ENCODE peak calls at places on chromosomes 13 and 19, in four cellular contexts. E is H1; A is CD4-positive, alpha-beta memory T cell; I is CD8-positive, alpha-beta T cell. Q is an unnamed sample. For H3K4me1, the result is how much of the 10 kb centered on the place peaks cover.

GRCh38 chr13:90808838-90809237 is 538.6 kb upstream of the MIR17HG start:
- DNase-seq in A (no peak), I (no peak), E (no peak), Q (no peak)

GRCh38 chr19:32676895-32677359 is 1.3 kb downstream of the RGS9BP start:
- DNase-seq in E (no peak), A (no peak), I (no peak), Q (no peak)

GRCh38 chr19:46159893-46160775 is 12.1 kb downstream of the IGFL2 start:
- DNase-seq in E (no peak), A (no peak), I (no peak), Q (no peak)

GRCh38 chr19:18153555-18154134 is 682 bp downstream of the PIK3R2 start:
- DNase-seq in E (no peak), I (no peak), A (no peak), Q (peak)

GRCh38 chr13:64958106-64958505 is 2272.0 kb downstream of the PCDH9 start:
- DNase-seq in I (no peak), A (no peak), E (no peak), Q (no peak)

GRCh38 chr13:36130542-36131214 is 504 bp downstream of the DCLK1 start:
- DNase-seq in I (no peak), A (no peak), E (no peak), Q (no peak)

GRCh38 chr19:47107201-47107952 is 6.2 kb downstream of the ZC3H4 start:
- DNase-seq in I (no peak), E (no peak), A (peak), Q (peak)

GRCh38 chr13:85498774-85499173 is 300.4 kb downstream of the SLITRK6 start:
- DNase-seq in A (no peak), I (no peak), E (no peak), Q (no peak)

GRCh38 chr19:29683009-29683408 is 17.7 kb downstream of the PLEKHF1 start:
- DNase-seq in I (no peak), E (no peak), A (no peak), Q (no peak)

GRCh38 chr19:50729894-50730293 is 6.7 kb downstream of the CLEC11A start:
- DNase-seq in E (no peak), I (no peak), A (no peak), Q (no peak)

GRCh38 chr13:48295271-48295670 is 8.3 kb upstream of the RB1 start:
- DNase-seq in A (no peak), E (no peak), I (no peak), Q (no peak)

GRCh38 chr19:7808108-7808507 is 21.9 kb upstream of the EVI5L start:
- DNase-seq in E (no peak), I (no peak), A (no peak), Q (no peak)

GRCh38 chr13:113401452-113402415 is 37.8 kb upstream of the GRTP1 start:
- DNase-seq in E (no peak), I (no peak), A (no peak), Q (no peak)

GRCh38 chr19:23343434-23344010 is 51.7 kb downstream of the ZNF91 start:
- DNase-seq in E (no peak), I (no peak), A (no peak), Q (no peak)

GRCh38 chr13:111506131-111506530 is 185.7 kb downstream of the TEX29 start:
- DNase-seq in I (no peak), A (no peak), E (no peak), Q (no peak)

GRCh38 chr19:45218426-45218825 is 26.8 kb downstream of the EXOC3L2 start:
- DNase-seq in A (no peak), I (no peak), E (no peak), Q (no peak)

GRCh38 chr13:23509781-23510543 is 60.2 kb upstream of the TNFRSF19 start:
- DNase-seq in I (no peak), A (no peak), E (no peak), Q (no peak)

GRCh38 chr13:59201836-59202235 is 961.9 kb downstream of the DIAPH3 start:
- DNase-seq in E (no peak), I (no peak), A (no peak), Q (no peak)

GRCh38 chr19:51691122-51692064 is 1.7 kb upstream of the SPACA6 start:
- DNase-seq in I (no peak), E (no peak), A (no peak), Q (no peak)

GRCh38 chr13:114268344-114269280 is 12.8 kb upstream of the UPF3A start:
- DNase-seq in I (no peak), E (no peak), A (peak), Q (no peak)

GRCh38 chr13:110306960-110307696 is at the start of the genes COL4A1 and COL4A2:
- DNase-seq in E (no peak), A (no peak), I (no peak), Q (no peak)

GRCh38 chr19:42634409-42635232 is 39.9 kb upstream of the CEACAM8 start:
- DNase-seq in A (no peak), I (no peak), E (no peak), Q (no peak)

GRCh38 chr19:55698256-55698655 is 23.2 kb downstream of the EPN1 start:
- DNase-seq in I (no peak), A (no peak), E (no peak), Q (no peak)

GRCh38 chr13:114072421-114072820 is 60.0 kb downstream of the RASA3 start:
- DNase-seq in I (no peak), E (no peak), A (no peak), Q (no peak)

GRCh38 chr13:29911781-29912478 is 61.5 kb upstream of the UBL3 start:
- DNase-seq in I (no peak), E (no peak), A (no peak), Q (no peak)

GRCh38 chr13:52345048-52345447 is 60.9 kb downstream of the THSD1 start:
- DNase-seq in I (no peak), A (no peak), E (no peak), Q (no peak)

GRCh38 chr19:45630463-45630862 is 8.7 kb downstream of the EML2 start:
- DNase-seq in A (no peak), I (no peak), E (no peak), Q (no peak)

GRCh38 chr19:13983213-13983889 is 22.8 kb downstream of the RFX1 start:
- DNase-seq in E (no peak), A (peak), I (no peak), Q (peak)

GRCh38 chr19:45526143-45526542 is 18.9 kb downstream of the VASP start:
- DNase-seq in I (no peak), E (peak), A (no peak), Q (no peak)

GRCh38 chr19:47305309-47305751 is 4.3 kb upstream of the C5AR1 start:
- DNase-seq in A (peak), I (peak), E (peak), Q (peak)

GRCh38 chr13:43469791-43470190 is 317.0 kb downstream of the ENOX1 start:
- DNase-seq in I (no peak), A (no peak), E (no peak), Q (no peak)

GRCh38 chr13:33518442-33518841 is 232.9 kb upstream of the STARD13 start:
- DNase-seq in E (no peak), I (no peak), A (no peak), Q (no peak)

GRCh38 chr19:47891923-47892666 is 6.0 kb upstream of the SULT2A1 start:
- DNase-seq in A (no peak), I (no peak), E (no peak), Q (no peak)

GRCh38 chr19:17794412-17794730 is 567 bp upstream of the B3GNT3 start:
- DNase-seq in A (no peak), E (no peak), I (no peak), Q (no peak)

GRCh38 chr19:50268046-50268445 is 61.1 kb downstream of the KCNC3 start:
- DNase-seq in E (no peak), A (no peak), I (no peak), Q (no peak)

GRCh38 chr13:99034333-99035085 is 56.6 kb upstream of the DOCK9 start:
- DNase-seq in A (no peak), I (no peak), E (no peak), Q (no peak)

GRCh38 chr19:39506944-39507714 is 7.8 kb upstream of the SELENOV start:
- DNase-seq in E (peak), A (peak), I (no peak), Q (peak)

GRCh38 chr19:39508629-39509028 is 6.3 kb upstream of the SELENOV start:
- DNase-seq in E (no peak), A (no peak), I (no peak), Q (no peak)

GRCh38 chr19:39509233-39509632 is 5.7 kb upstream of the SELENOV start:
- DNase-seq in I (no peak), E (no peak), A (no peak), Q (no peak)

GRCh38 chr19:39506598-39506943 is 7.8 kb downstream of the DLL3 start:
- DNase-seq in A (no peak), I (no peak), E (no peak), Q (no peak)

DNA sequence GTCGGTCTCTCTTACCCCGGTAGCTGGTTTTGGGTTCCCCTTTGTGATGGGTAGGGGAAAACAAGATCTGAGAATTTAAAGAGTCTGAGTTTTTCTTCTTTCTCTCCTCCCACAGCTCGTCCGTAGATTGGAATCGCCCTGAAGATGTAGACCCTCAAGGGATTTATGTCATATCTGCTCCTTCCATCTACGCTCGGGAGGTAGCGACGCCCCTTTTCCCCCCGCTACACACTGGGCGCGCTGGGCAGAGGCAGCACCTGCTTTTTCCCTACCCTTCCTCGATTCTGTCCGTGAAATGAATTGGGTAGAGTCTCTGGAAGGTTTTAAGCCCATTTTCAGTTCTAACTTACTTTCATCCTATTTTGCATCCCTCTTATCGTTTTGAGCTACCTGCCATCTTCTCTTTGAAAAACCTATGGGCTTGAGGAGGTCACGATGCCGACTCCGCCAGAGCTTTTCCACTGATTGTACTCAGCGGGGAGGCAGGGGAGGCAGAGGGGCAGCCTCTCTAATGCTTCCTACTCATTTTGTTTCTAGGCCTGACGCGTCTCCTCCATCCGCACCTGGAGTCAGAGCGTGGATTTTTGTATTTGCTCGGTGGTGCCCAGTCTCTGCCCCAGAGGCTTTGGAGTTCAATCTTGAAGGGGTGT is 7.1 kb upstream of the SELENOV start:
- DNase-seq in E (no peak), I (no peak), A (no peak), Q (no peak)
- H3K4me3 ChIP-seq in E (peak), I (peak), A (peak), Q (peak)

DNA sequence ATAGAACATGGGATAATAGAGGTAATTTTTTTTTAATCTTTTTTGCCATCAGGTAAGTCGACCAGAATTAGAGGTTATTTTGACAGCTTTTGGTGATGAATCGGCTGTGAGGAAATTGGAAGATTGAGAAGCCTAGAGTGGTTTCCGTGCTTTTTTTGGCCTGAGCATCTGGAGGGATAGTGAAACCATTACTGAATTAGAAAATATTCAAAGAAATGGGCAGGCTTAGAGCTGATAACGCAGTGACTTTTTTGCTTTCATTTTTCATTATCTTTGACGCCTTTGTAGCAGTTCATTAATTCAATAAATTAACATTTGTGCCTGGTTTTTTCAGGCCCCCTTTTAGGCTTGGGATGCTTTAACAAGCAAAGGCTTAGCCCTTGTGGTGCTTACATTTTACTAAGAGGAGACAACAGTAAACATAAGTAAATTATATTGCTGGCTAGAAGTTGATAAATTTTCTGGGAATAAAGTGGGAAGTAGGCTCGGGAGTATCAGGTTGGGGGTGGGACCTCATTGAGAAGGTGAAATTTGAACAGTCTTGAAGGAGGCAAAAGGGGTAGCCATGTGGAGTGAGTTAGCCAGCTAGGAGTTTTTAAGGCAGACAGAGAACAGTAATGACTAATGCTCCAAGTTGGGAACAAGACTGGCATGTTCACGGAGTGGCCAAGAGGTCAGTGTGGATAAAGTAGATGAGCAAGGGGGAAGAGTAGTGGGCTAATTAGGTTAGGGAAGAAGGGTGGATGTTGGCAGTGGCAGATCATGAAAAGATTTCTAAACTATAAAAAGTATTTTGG is 36.5 kb downstream of the GTF2F2 start:
- DNase-seq in E (no peak), I (no peak), A (no peak), Q (no peak)
- H3K4me1 ChIP-seq in E (under half), I (under half), A (under half), Q (under half)

GRCh38 chr19:30920238-30920637 is 429.0 kb downstream of the TSHZ3 start:
- DNase-seq in E (no peak), I (no peak), A (no peak), Q (no peak)

GRCh38 chr19:30927705-30928104 is 421.5 kb downstream of the TSHZ3 start:
- DNase-seq in A (no peak), I (no peak), E (no peak), Q (no peak)

GRCh38 chr19:30923096-30923495 is 426.1 kb downstream of the TSHZ3 start:
- DNase-seq in E (no peak), A (no peak), I (no peak), Q (no peak)

GRCh38 chr19:30919737-30920136 is 429.5 kb downstream of the TSHZ3 start:
- DNase-seq in A (no peak), I (no peak), E (no peak), Q (no peak)

DNA sequence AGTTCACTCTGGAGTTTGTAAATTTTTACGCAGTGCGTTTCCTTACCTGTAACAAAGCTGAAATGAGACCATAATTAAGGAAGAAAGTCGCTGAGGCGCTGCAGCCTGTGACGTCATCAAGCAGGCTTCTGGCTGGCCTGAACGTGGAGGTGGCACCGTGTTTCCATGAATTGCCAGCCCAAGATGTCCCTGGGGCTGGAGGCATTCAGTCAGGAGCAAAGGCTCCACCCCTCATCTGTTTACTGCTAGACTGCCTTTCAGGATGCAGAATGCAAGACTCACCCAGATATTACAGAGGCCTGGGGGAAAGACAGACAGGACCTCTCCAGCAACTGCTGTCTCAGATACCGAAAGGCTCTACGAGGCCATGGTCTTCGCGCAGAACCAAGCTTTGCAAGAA is 424.6 kb downstream of the TSHZ3 start:
- DNase-seq in A (no peak), E (no peak), I (no peak), Q (no peak)
- H3K4me3 ChIP-seq in A (no peak), E (no peak), I (no peak), Q (no peak)

GRCh38 chr13:81781471-81781870 is 1440.5 kb upstream of the SPRY2 start:
- DNase-seq in A (no peak), E (no peak), I (no peak), Q (no peak)
- H3K4me1 ChIP-seq in A (under half), E (under half), I (under half), Q (under half)

GRCh38 chr19:5618591-5618990 is 4.0 kb downstream of the SAFB2 start:
- DNase-seq in I (no peak), A (no peak), E (no peak), Q (no peak)
- H3K4me3 ChIP-seq in I (no peak), A (no peak), E (no peak), Q (no peak)

DNA sequence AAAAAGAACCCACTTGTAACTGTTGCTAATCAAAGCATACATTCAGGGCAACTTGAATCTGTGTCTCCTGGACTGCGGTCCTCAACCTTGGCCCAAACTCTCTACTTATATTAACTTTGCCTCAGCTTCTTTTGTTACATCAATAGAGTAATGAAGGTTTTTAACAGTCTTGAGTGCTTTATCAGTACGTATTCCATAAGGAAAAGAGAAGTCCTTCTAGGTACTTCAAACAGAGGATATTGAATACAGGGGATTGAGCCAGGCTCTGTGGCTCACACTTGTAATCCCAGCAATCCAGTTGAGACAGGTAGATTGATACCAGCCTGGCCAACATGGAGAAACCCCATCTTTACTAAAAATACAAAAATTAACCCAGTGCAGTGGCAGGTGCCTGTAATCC is 1.2 kb upstream of the EPS15L1 start:
- DNase-seq in I (no peak), A (no peak), E (no peak), Q (no peak)
- H3K4me1 ChIP-seq in I (under half), A (under half), E (under half), Q (under half)

GRCh38 chr19:54421169-54421516 is 5.9 kb downstream of the TTYH1 start:
- DNase-seq in E (no peak), A (no peak), I (no peak), Q (no peak)
- H3K4me3 ChIP-seq in E (no peak), A (no peak), I (no peak), Q (no peak)

DNA sequence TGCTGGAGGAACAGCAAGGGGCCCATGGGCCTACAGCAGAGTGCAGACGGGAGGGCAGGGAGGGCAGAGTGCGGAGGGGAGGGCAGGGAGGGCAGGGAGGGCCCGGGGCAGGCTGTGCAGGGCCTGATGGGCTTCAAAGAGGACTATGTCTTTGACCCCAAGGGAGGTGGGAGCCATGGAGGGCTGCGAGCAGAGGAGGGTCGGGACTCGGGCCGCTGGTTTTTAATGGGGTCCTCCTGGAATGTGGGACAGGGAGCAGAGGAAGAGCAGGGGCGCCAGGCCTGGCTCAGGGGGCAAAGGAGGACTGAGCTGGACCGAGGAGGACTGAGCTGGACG is 3.6 kb downstream of the PIP5K1C start:
- DNase-seq in A (no peak), E (no peak), I (no peak), Q (peak)
- H3K4me1 ChIP-seq in A (under half), E (under half), I (under half), Q (under half)

Q was measured in CD8-positive, alpha-beta memory T cell.